ENCODE peak calls at places on chromosomes 7 and 10, in ten cellular contexts. R, U, Y, K, L, E, A, X, P and I are unnamed samples.
A peak's percentile ranks its signal among the peaks of the same experiment; 100 is the strongest.

GRCh38 chr10:124042656-124043309 is 50.6 kb downstream of the CHST15 start:
- DNase-seq in U (no peak), L (no peak), Y (no peak), E (no peak), A (no peak), K (no peak), X (no peak), P (no peak), R (no peak), I (no peak)

GRCh38 chr7:131400833-131401593 is 73.3 kb downstream of the MKLN1 start:
- DNase-seq in E (no peak), K (no peak), X (no peak), P (no peak), U (no peak), A (no peak), R (no peak), L (peak; percentile 19), Y (no peak), I (no peak)

GRCh38 chr10:77618117-77618516 is 19.5 kb downstream of the KCNMA1 start:
- DNase-seq in P (no peak), E (no peak), Y (no peak), X (no peak), K (no peak), R (no peak), A (no peak), U (no peak), L (no peak), I (no peak)

GRCh38 chr10:54484186-54484585 is 316.8 kb downstream of the PCDH15 start:
- DNase-seq in A (no peak), R (no peak), X (no peak), L (no peak), K (no peak), Y (no peak), P (no peak), E (no peak), U (no peak), I (no peak)

GRCh38 chr10:27345455-27345909 is 104.9 kb upstream of the ACBD5 start:
- DNase-seq in Y (no peak), E (no peak), U (peak; percentile 66), A (no peak), K (no peak), P (no peak), L (no peak), R (no peak), X (no peak), I (no peak)

GRCh38 chr7:82164813-82165212 is 278.8 kb downstream of the CACNA2D1 start:
- DNase-seq in A (no peak), R (no peak), Y (no peak), L (peak; percentile 46), U (no peak), E (peak; percentile 44), K (no peak), X (peak; percentile 35), P (peak; percentile 28), I (peak; percentile 3)

GRCh38 chr7:47578581-47579270 is 3.2 kb downstream of the TNS3 start:
- DNase-seq in P (peak; percentile 45), E (no peak), A (no peak), R (no peak), X (no peak), Y (no peak), K (no peak), U (no peak), L (peak; percentile 80), I (no peak)

GRCh38 chr10:99621454-99622246 is 1.4 kb upstream of the SLC25A28 start:
- DNase-seq in R (no peak), E (no peak), U (no peak), X (no peak), A (no peak), L (no peak), K (no peak), Y (no peak), P (no peak), I (peak; percentile 31)

GRCh38 chr7:106314875-106315274 is 30.1 kb upstream of the NAMPT start:
- DNase-seq in Y (no peak), L (no peak), K (no peak), P (no peak), R (no peak), A (no peak), X (no peak), E (no peak), U (no peak), I (no peak)
- TF ChIP-seq POLR2A in Y (no peak), L (no peak), K (no peak), P (no peak), R (no peak), A (no peak), X (no peak), E (no peak), U (no peak), I (no peak)

GRCh38 chr10:5894873-5895272 is 4.8 kb downstream of the FBH1 start:
- DNase-seq in A (no peak), E (no peak), X (peak; percentile 76), U (no peak), K (no peak), Y (no peak), R (peak; percentile 72), P (no peak), L (no peak), I (peak; percentile 92)

GRCh38 chr10:5895365-5895764 is 5.3 kb downstream of the FBH1 start:
- DNase-seq in K (no peak), P (no peak), X (no peak), A (no peak), R (no peak), U (no peak), Y (no peak), L (no peak), E (no peak), I (no peak)

GRCh38 chr10:5896208-5896607 is 6.2 kb downstream of the FBH1 start:
- DNase-seq in P (no peak), L (no peak), A (no peak), Y (no peak), K (no peak), X (no peak), E (no peak), R (no peak), U (no peak), I (no peak)

GRCh38 chr10:5896765-5897340 is 6.8 kb downstream of the FBH1 start:
- DNase-seq in Y (no peak), L (no peak), X (no peak), R (no peak), K (no peak), P (no peak), U (no peak), E (no peak), A (no peak), I (peak; percentile 57)

DNA sequence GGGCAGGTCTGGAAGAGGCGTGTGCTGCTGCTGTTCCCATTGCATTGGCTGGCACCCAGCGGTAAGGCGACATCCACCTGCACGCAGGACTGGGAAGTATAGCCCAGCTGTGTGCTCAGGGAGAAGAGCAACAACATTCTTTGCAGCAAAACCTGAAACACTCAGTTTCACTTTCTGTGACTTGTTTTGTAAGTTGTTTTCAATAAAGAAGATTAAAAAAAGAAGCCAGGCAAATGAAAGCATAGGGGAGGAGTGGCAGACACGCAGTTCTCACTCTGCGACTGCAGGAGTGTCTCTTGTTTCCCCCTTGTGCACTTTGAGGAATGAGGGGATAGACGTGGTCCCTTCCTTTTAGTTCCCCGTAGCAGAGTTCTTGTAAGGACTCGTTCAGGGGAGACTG is 5.8 kb downstream of the FBH1 start:
- DNase-seq in R (no peak), L (no peak), P (no peak), K (no peak), X (no peak), U (no peak), E (no peak), A (no peak), Y (peak; percentile 36), I (peak; percentile 30)
- TF ChIP-seq POLR2A in R (no peak), L (no peak), P (no peak), K (no peak), X (no peak), U (no peak), E (no peak), A (no peak), Y (no peak), I (no peak)

DNA sequence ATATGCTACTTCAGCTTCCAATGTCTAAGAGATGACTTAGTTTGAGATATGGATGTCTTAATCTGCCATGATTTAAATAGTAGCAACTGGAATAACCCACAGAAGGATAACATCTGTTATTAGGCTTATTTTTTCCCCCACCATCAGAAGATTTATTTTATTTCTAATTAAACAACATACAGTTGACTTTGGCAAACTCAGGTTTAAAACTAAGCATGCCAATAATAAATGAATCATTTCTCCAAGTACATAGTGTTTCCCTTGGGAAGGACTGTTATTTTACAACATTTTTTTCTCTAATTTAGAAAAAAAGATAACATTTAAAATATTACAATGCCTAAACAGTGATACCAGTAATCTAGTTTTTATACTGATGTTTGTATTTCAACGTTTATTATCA is 58.4 kb downstream of the SFTPD start:
- DNase-seq in U (no peak), E (no peak), Y (no peak), A (no peak), L (no peak), K (no peak), X (no peak), P (no peak), R (no peak), I (no peak)
- TF ChIP-seq POLR2A in U (no peak), E (no peak), Y (no peak), A (no peak), L (no peak), K (no peak), X (no peak), P (no peak), R (no peak), I (no peak)

DNA sequence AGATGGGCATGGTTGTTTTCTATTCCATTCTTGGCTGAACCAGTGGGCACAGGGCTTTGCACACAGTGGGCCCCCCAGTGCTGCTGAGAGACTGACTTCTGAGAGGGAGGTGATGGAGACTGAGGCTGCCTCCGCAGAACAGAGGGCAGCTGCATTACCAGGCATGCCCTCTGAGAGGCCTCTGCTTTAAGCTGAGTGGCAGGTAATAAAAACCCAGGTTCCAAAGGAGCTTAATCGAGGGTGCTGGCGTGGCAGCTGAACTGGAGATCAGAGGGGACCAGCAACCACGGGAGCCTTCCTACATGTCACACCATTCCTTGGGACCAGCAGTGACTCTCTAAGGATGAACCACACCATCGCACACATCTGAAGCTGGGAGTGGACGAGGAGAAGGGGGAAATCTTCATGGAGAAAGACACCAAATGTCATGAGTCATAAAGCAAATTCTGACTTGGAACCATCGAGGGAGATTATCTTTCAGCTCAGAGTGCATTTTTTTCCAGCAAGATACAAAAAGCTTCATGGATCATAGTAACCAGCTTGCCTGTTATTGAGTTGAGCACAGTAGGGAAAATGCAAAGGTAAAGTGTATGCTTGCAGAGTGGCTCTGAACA is 24.6 kb downstream of the HIPK2 start:
- DNase-seq in R (peak; percentile 45), E (no peak), Y (peak; percentile 35), K (no peak), A (no peak), U (no peak), L (peak; percentile 36), P (no peak), X (no peak), I (no peak)
- TF ChIP-seq POLR2A in R (no peak), E (no peak), Y (no peak), K (no peak), A (no peak), U (no peak), L (no peak), P (no peak), X (no peak), I (no peak)

DNA sequence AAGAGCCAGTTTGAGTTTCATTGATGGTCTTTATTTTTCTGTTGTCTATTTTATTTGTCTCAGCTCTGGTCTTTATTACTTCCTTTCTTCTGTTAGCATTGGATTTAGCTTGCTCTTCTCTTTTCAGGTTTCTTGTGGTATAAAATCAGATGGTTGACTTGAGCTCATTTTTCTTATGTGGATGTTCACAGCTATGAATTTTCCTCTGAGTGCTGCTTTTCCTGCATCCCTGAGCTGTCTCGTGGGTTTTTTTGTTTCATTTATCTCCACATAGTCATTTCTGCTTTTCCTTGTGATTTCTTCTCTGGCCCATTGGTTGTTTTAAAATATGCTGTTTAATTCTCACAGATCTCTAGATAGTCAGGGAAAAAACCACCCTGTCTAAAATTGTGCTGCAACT is 19.7 kb downstream of the ADGRA1 start:
- DNase-seq in L (no peak), E (no peak), U (no peak), Y (no peak), A (no peak), X (no peak), K (no peak), P (no peak), R (no peak), I (no peak)
- TF ChIP-seq POLR2A in L (no peak), E (no peak), U (no peak), Y (no peak), A (no peak), X (no peak), K (no peak), P (no peak), R (no peak), I (no peak)